ENCODE peak calls at places on chromosomes 7 and 10, in four cellular contexts. P is K562, T is HepG2, Y is GM12878. C is an unnamed sample. For H3K4me1, the result is how much of the 10 kb centered on the place peaks cover.

GRCh38 chr7:137592232-137592896 is 248.8 kb upstream of the PTN start:
- ATAC-seq in T (peak), Y (peak), P (peak), C (peak)

GRCh38 chr10:97138174-97138573 is 47.6 kb downstream of the SLIT1 start:
- ATAC-seq in Y (peak), T (peak), P (peak), C (no peak)

GRCh38 chr10:61140765-61141392 is 196.9 kb upstream of the RHOBTB1 start:
- ATAC-seq in P (peak), T (peak), Y (peak), C (peak)

GRCh38 chr10:22268503-22268902 is 47.7 kb upstream of the COMMD3 start:
- ATAC-seq in T (no peak), Y (no peak), P (peak), C (no peak)

GRCh38 chr7:70346844-70347462 is 748.7 kb downstream of the AUTS2 start:
- ATAC-seq in Y (no peak), P (no peak), T (no peak), C (no peak)

GRCh38 chr7:100400656-100401055 is 27.4 kb downstream of the PILRA start:
- ATAC-seq in T (peak), P (peak), Y (no peak), C (no peak)

GRCh38 chr7:157564518-157565177 is 227.8 kb downstream of the DNAJB6 start:
- ATAC-seq in T (no peak), P (no peak), Y (no peak), C (no peak)

GRCh38 chr7:80264769-80265168 is 130.1 kb downstream of the GNAI1 start:
- ATAC-seq in T (no peak), Y (no peak), P (no peak), C (no peak)

GRCh38 chr10:77857272-77857671 is 69.3 kb downstream of the DLG5 start:
- ATAC-seq in T (peak), Y (no peak), P (peak), C (no peak)

GRCh38 chr7:1480670-1481069 is 21.4 kb upstream of the MICALL2 start:
- ATAC-seq in T (no peak), Y (no peak), P (no peak), C (no peak)

GRCh38 chr10:43000021-43000411 is 76.9 kb upstream of the RET start:
- ATAC-seq in Y (no peak), T (no peak), P (no peak), C (no peak)

GRCh38 chr7:101614939-101615302 is 14.2 kb downstream of the MYL10 start:
- ATAC-seq in P (no peak), Y (no peak), T (no peak), C (peak)

GRCh38 chr7:43781726-43782607 is 23.5 kb downstream of the BLVRA start:
- ATAC-seq in P (no peak), Y (no peak), T (peak), C (peak)

GRCh38 chr10:3763035-3763456 is 22.0 kb downstream of the KLF6 start:
- ATAC-seq in T (no peak), Y (no peak), P (peak), C (no peak)

GRCh38 chr7:100583132-100584045 is 2.5 kb downstream of the LRCH4 start:
- ATAC-seq in T (no peak), P (no peak), Y (peak), C (no peak)

GRCh38 chr10:34698979-34699378 is 116.1 kb downstream of the PARD3 start:
- ATAC-seq in P (no peak), Y (no peak), T (no peak), C (no peak)

GRCh38 chr10:125795111-125795510 is 19.5 kb upstream of the MMP21 start:
- ATAC-seq in T (no peak), Y (no peak), P (no peak), C (no peak)

GRCh38 chr7:155922507-155922841 is 110.2 kb upstream of the SHH start:
- ATAC-seq in P (no peak), Y (no peak), T (no peak), C (no peak)

GRCh38 chr10:62374862-62375710 is 917 bp downstream of the ZNF365 start:
- ATAC-seq in P (no peak), T (no peak), Y (no peak), C (no peak)

GRCh38 chr10:89337493-89337892 is 9.7 kb downstream of the IFIT3 start:
- ATAC-seq in T (no peak), P (peak), Y (peak), C (no peak)

GRCh38 chr7:51300762-51301674 is 15.6 kb downstream of the COBL start:
- ATAC-seq in Y (no peak), P (no peak), T (no peak), C (no peak)

GRCh38 chr7:12089951-12090756 is 120.9 kb upstream of the TMEM106B start:
- ATAC-seq in T (peak), Y (no peak), P (peak), C (no peak)

GRCh38 chr7:150824379-150825177 is 24.0 kb downstream of the TMEM176A start:
- ATAC-seq in Y (no peak), T (no peak), P (peak), C (no peak)

GRCh38 chr10:21247592-21247991 is 277.9 kb downstream of the SKIDA1 start:
- ATAC-seq in P (no peak), T (no peak), Y (no peak), C (no peak)

GRCh38 chr10:29160110-29160669 is 128.7 kb upstream of the LYZL1 start:
- ATAC-seq in Y (no peak), P (no peak), T (no peak), C (no peak)

GRCh38 chr7:4787541-4787940 is 12.1 kb downstream of the AP5Z1 start:
- ATAC-seq in T (no peak), P (no peak), Y (no peak), C (no peak)
- TF ChIP-seq POLR2AphosphoS5 in T (no peak), P (no peak), Y (no peak), C (no peak)

GRCh38 chr10:71622656-71623055 is 96.9 kb downstream of the C10orf105 start:
- ATAC-seq in P (no peak), Y (no peak), T (no peak), C (no peak)
- H3K4me1 ChIP-seq in P (under half), Y (under half), T (under half), C (half or more)

GRCh38 chr10:14584643-14585042 is 190.1 kb downstream of the FAM107B start:
- ATAC-seq in T (no peak), Y (peak), P (no peak), C (no peak)

GRCh38 chr10:14585287-14586193 is 189.2 kb downstream of the FAM107B start:
- ATAC-seq in T (peak), Y (peak), P (no peak), C (no peak)

GRCh38 chr10:14586901-14587300 is 187.8 kb downstream of the FAM107B start:
- ATAC-seq in T (no peak), P (no peak), Y (no peak), C (no peak)

GRCh38 chr10:14588084-14588937 is 186.4 kb downstream of the FAM107B start:
- ATAC-seq in P (no peak), T (peak), Y (peak), C (peak)

GRCh38 chr10:14587540-14588083 is 187.1 kb downstream of the FAM107B start:
- ATAC-seq in P (no peak), T (no peak), Y (peak), C (no peak)
- TF ChIP-seq POLR2A in P (no peak), T (no peak), Y (no peak), C (no peak)

GRCh38 chr10:128221787-128222186 is 95.6 kb upstream of the MKI67 start:
- ATAC-seq in T (no peak), Y (no peak), P (no peak), C (no peak)
- TF ChIP-seq POLR2AphosphoS5 in T (no peak), Y (no peak), P (no peak), C (no peak)

DNA sequence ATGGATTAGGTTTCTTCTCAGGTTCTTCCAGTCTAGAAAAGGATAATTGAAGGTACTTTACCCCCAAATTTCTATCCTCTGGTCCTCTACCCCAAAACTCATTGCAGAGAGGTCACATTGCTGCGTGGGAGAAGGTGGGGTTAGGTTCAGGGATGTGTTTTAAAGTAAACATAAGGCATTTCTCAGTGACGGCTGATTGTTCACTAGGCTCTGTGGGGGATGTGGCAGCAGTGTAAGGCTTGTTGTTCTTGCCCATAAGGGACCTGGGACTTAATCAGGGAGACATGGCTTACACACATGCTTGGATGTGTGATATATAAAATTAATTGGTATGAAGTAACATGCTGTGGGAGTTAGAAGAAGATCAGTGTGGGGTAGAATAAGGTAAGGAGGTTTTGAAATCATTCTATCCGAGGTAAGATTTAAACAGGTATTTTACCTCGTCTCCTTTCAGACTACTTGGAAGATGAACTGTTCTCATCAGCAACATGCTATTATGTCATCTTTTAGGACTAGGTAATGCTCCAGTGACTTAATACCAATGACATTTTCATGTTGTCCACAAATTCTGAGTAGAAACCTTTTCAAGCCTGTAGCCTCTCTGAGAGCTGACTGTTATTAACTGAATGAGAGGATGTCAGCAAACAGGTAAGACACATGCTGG is 6.6 kb downstream of the CCDC126 start:
- ATAC-seq in P (peak), Y (peak), T (no peak), C (no peak)
- H3K4me1 ChIP-seq in P (under half), Y (under half), T (under half), C (under half)

GRCh38 chr10:69061305-69062161 is 26.4 kb upstream of the SRGN start:
- ATAC-seq in T (peak), P (peak), Y (peak), C (peak)
- TF ChIP-seq POLR2A in T (no peak), P (no peak), Y (peak), C (peak)

GRCh38 chr10:17740668-17741067 is 11.3 kb upstream of the TMEM236 start:
- ATAC-seq in P (no peak), T (no peak), Y (no peak), C (no peak)
- TF ChIP-seq POLR2AphosphoS5 in P (no peak), T (no peak), Y (no peak), C (no peak)

GRCh38 chr10:114332808-114333207 is 71.5 kb downstream of the AFAP1L2 start:
- ATAC-seq in P (no peak), Y (no peak), T (no peak), C (peak)

GRCh38 chr10:114336823-114337509 is 67.3 kb downstream of the AFAP1L2 start:
- ATAC-seq in P (no peak), T (no peak), Y (no peak), C (no peak)

GRCh38 chr10:114334301-114334700 is 70.0 kb downstream of the AFAP1L2 start:
- ATAC-seq in Y (no peak), P (no peak), T (no peak), C (no peak)

GRCh38 chr10:114337510-114338462 is 66.5 kb downstream of the AFAP1L2 start:
- ATAC-seq in P (no peak), Y (peak), T (no peak), C (no peak)

GRCh38 chr10:114335614-114336013 is 68.7 kb downstream of the AFAP1L2 start:
- ATAC-seq in P (no peak), Y (no peak), T (no peak), C (no peak)
- H3K4me1 ChIP-seq in P (under half), Y (under half), T (under half), C (under half)